ENCODE peak calls at places on chromosomes 3 and 15, in four cellular contexts. X, J, K and Q are unnamed samples.

GRCh38 chr3:187403768-187404270 is 35.6 kb downstream of the RTP4 start:
- DNase-seq in X (peak), J (peak), K (no peak), Q (no peak)

GRCh38 chr3:102180291-102180931 is 254.4 kb upstream of the ZPLD1 start:
- DNase-seq in X (no peak), J (no peak), K (no peak), Q (no peak)

GRCh38 chr3:46006646-46007045 is 11.0 kb upstream of the FYCO1 start:
- DNase-seq in X (no peak), J (no peak), K (no peak), Q (no peak)

GRCh38 chr15:50879016-50879415 is 29.5 kb upstream of the AP4E1 start:
- DNase-seq in X (no peak), J (no peak), K (no peak), Q (no peak)

GRCh38 chr3:58036287-58037032 is 28.2 kb downstream of the FLNB start:
- DNase-seq in X (no peak), J (no peak), K (no peak), Q (no peak)

GRCh38 chr3:66472313-66473134 is 28.3 kb downstream of the LRIG1 start:
- DNase-seq in X (no peak), J (no peak), K (no peak), Q (no peak)

GRCh38 chr3:32420138-32420981 is 28.7 kb downstream of the CMTM7 start:
- DNase-seq in X (peak), J (peak), K (no peak), Q (peak)

GRCh38 chr3:185711255-185711870 is 113.5 kb downstream of the IGF2BP2 start:
- DNase-seq in X (no peak), J (no peak), K (no peak), Q (peak)

GRCh38 chr3:150521458-150521857 is 24.8 kb downstream of the SERP1 start:
- DNase-seq in X (no peak), J (no peak), K (no peak), Q (no peak)

GRCh38 chr15:74656935-74657535 is 38.8 kb downstream of the EDC3 start:
- DNase-seq in X (no peak), J (no peak), K (no peak), Q (no peak)

GRCh38 chr15:40331637-40332036 is 8.1 kb downstream of the INAFM2 start:
- DNase-seq in X (no peak), J (no peak), K (no peak), Q (no peak)

GRCh38 chr3:50314816-50315215 is 7.7 kb downstream of the HYAL2 start:
- DNase-seq in X (no peak), J (no peak), K (no peak), Q (no peak)

GRCh38 chr15:52731732-52732470 is 52.7 kb upstream of the ATOSA start:
- DNase-seq in X (no peak), J (no peak), K (no peak), Q (no peak)

GRCh38 chr15:50148362-50148963 is 29.4 kb upstream of the ATP8B4 start:
- DNase-seq in X (peak), J (peak), K (peak), Q (no peak)

GRCh38 chr3:188288153-188288552 is 134.2 kb downstream of the LPP start:
- DNase-seq in X (no peak), J (no peak), K (no peak), Q (no peak)

GRCh38 chr15:64476550-64476949 is 16.2 kb downstream of the ZNF609 start:
- DNase-seq in X (no peak), J (no peak), K (no peak), Q (no peak)

GRCh38 chr3:129650256-129650872 is 43.9 kb upstream of the PLXND1 start:
- DNase-seq in X (peak), J (peak), K (peak), Q (peak)

GRCh38 chr3:98797905-98798304 is 34.8 kb downstream of the ST3GAL6 start:
- DNase-seq in X (no peak), J (no peak), K (no peak), Q (no peak)

GRCh38 chr3:132804498-132804897 is 82.3 kb upstream of the NPHP3 start:
- DNase-seq in X (no peak), J (no peak), K (no peak), Q (no peak)

GRCh38 chr15:85874236-85874635 is 79.5 kb upstream of the KLHL25 start:
- DNase-seq in X (no peak), J (no peak), K (no peak), Q (no peak)

GRCh38 chr15:101510212-101511197 is 21.0 kb upstream of the PCSK6 start:
- DNase-seq in X (no peak), J (no peak), K (no peak), Q (peak)

GRCh38 chr3:14266361-14266760 is 87.7 kb downstream of the LSM3 start:
- DNase-seq in X (no peak), J (no peak), K (no peak), Q (no peak)

GRCh38 chr15:53716909-53717878 is 42.3 kb downstream of the WDR72 start:
- DNase-seq in X (no peak), J (peak), K (no peak), Q (no peak)

GRCh38 chr3:151931171-151931570 is 57.7 kb downstream of the SUCNR1 start:
- DNase-seq in X (no peak), J (no peak), K (no peak), Q (no peak)

GRCh38 chr15:32029862-32030781 is at the start of gene CHRNA7:
- DNase-seq in X (peak), J (peak), K (peak), Q (peak)

GRCh38 chr3:52440671-52441070 is 4.2 kb downstream of the SEMA3G start:
- DNase-seq in X (no peak), J (no peak), K (no peak), Q (no peak)

GRCh38 chr3:129045675-129046036 is 14.9 kb upstream of the GP9 start:
- DNase-seq in X (no peak), J (no peak), K (no peak), Q (no peak)

GRCh38 chr3:159664011-159664410 is 324.6 kb upstream of the IL12A start:
- DNase-seq in X (no peak), J (no peak), K (no peak), Q (no peak)

GRCh38 chr3:32872487-32873382 is 54.9 kb downstream of the TRIM71 start:
- DNase-seq in X (no peak), J (no peak), K (no peak), Q (no peak)

GRCh38 chr15:37134699-37135131 is 34.4 kb upstream of the MEIS2 start:
- DNase-seq in X (peak), J (peak), K (peak), Q (no peak)

GRCh38 chr3:121545049-121545563 is 682 bp downstream of the POLQ start:
- DNase-seq in X (no peak), J (no peak), K (no peak), Q (no peak)

GRCh38 chr15:58864602-58865419 is 68.7 kb downstream of the SLTM start:
- DNase-seq in X (no peak), J (peak), K (no peak), Q (peak)

GRCh38 chr3:170876537-170876936 is 6.5 kb upstream of the RPL22L1 start:
- DNase-seq in X (no peak), J (no peak), K (no peak), Q (no peak)

DNA sequence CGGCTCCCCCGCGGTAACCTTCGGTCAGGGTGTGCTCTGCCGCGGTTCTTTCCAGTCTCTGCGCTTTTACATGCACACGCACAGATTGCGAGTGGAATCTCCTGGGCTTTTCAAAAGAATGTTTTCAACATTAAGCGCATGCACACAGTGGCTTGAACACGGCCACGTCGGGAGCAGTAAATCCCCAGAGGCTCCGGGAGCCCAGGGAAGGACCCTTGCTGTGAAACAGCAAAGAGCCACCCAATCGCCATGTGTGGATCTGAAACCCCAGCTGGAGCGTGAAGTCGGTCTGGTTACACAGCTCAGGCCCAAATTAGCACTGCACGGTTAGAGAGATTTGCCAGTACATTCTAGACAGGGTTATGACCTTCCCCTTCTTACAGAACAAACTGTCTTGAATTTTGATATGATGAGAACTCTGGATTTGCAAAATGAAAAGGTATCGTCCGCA is 869 bp upstream of the RGMA start:
- DNase-seq in X (no peak), J (no peak), K (no peak), Q (no peak)
- H3K27ac ChIP-seq in X (no peak), J (no peak), K (no peak), Q (no peak)

GRCh38 chr15:89806565-89807550 is 7.8 kb downstream of the ANPEP start:
- DNase-seq in X (no peak), J (peak), K (no peak), Q (no peak)

GRCh38 chr15:89805241-89806216 is 9.1 kb downstream of the ANPEP start:
- DNase-seq in X (no peak), J (no peak), K (no peak), Q (no peak)

GRCh38 chr15:89807689-89808088 is 7.0 kb downstream of the ANPEP start:
- DNase-seq in X (no peak), J (no peak), K (no peak), Q (no peak)

GRCh38 chr15:89803941-89804800 is 10.5 kb downstream of the ANPEP start:
- DNase-seq in X (no peak), J (no peak), K (no peak), Q (no peak)

GRCh38 chr15:89806217-89806564 is 8.5 kb downstream of the ANPEP start:
- DNase-seq in X (no peak), J (no peak), K (no peak), Q (no peak)
- TF ChIP-seq FOSL1 in X (no peak), J (no peak), K (no peak), Q (no peak)

GRCh38 chr15:61558172-61559146 is 329.4 kb upstream of the RORA start:
- DNase-seq in X (no peak), J (no peak), K (no peak), Q (no peak)
- TF ChIP-seq POLR2AphosphoS5 in X (no peak), J (no peak), K (no peak), Q (no peak)

DNA sequence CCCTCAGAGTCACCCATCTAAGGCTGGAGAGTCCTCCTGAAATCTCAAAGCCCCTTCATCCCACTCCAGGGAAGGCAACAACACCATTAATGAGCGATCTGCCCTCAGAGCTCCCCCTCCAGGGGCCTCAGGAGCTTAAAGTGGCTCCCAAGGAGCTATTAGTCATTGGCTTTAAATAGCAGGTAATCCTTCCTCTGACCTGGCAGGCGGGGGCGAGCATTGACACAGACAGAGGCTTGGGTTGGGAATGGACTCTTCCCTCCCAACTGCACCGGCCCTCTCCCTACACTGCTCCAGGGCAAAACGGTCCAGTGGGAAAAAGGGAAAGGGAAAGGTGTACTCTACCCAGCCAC is 1.4 kb downstream of the MFGE8 start:
- DNase-seq in X (no peak), J (no peak), K (peak), Q (no peak)
- H3K27ac ChIP-seq in X (peak), J (no peak), K (peak), Q (no peak)

GRCh38 chr15:63065262-63066234 is 23.0 kb downstream of the TPM1 start:
- DNase-seq in X (no peak), J (no peak), K (no peak), Q (no peak)
- TF ChIP-seq FOSL1 in X (no peak), J (no peak), K (no peak), Q (no peak)